ENCODE peak calls at places on chromosomes 2 and 18, in four cellular contexts. Z is ascending aorta, D is hepatocyte, U is epithelial cell of esophagus. V is an unnamed sample.

GRCh38 chr18:32442575-32442974 is 28.1 kb downstream of the GAREM1 start:
- DNase-seq in Z (no peak), U (no peak), D (no peak), V (no peak)

GRCh38 chr2:18073601-18074000 is 195.1 kb downstream of the KCNS3 start:
- DNase-seq in U (no peak), Z (no peak), D (no peak), V (no peak)

GRCh38 chr2:71843391-71843850 is 304.2 kb downstream of the CYP26B1 start:
- DNase-seq in Z (no peak), U (peak; percentile 51), D (peak; percentile 28), V (no peak)

GRCh38 chr2:177592397-177592796 is 199.8 kb downstream of the AGPS start:
- DNase-seq in Z (no peak), U (no peak), D (no peak), V (no peak)

GRCh38 chr2:17398770-17399169 is 119.5 kb downstream of the RAD51AP2 start:
- DNase-seq in D (no peak), U (no peak), Z (no peak), V (no peak)

GRCh38 chr2:72157871-72158771 is 10.5 kb upstream of the CYP26B1 start:
- DNase-seq in Z (no peak), D (no peak), U (no peak), V (no peak)

GRCh38 chr2:226140594-226140993 is 659.0 kb downstream of the IRS1 start:
- DNase-seq in D (no peak), Z (no peak), U (no peak), V (no peak)

GRCh38 chr2:204984421-204984925 is 439.2 kb downstream of the PARD3B start:
- DNase-seq in U (no peak), D (no peak), Z (no peak), V (no peak)

GRCh38 chr18:9466911-9467310 is 8.4 kb upstream of the RALBP1 start:
- DNase-seq in D (no peak), Z (no peak), U (no peak), V (no peak)

GRCh38 chr2:106866636-106867035 is 19.3 kb downstream of the ST6GAL2 start:
- DNase-seq in D (no peak), Z (no peak), U (no peak), V (no peak)

GRCh38 chr2:173106959-173107628 is 31.4 kb downstream of the MAP3K20 start:
- DNase-seq in D (no peak), Z (no peak), U (no peak), V (no peak)

GRCh38 chr2:38533180-38533579 is 69.5 kb downstream of the HNRNPLL start:
- DNase-seq in U (no peak), D (no peak), Z (peak; percentile 27), V (peak; percentile 89)

GRCh38 chr2:215684448-215685217 is 248.8 kb upstream of the FN1 start:
- DNase-seq in D (peak; percentile 37), Z (no peak), U (peak; percentile 39), V (no peak)

GRCh38 chr2:11743846-11744553 is 2.4 kb upstream of the LPIN1 start:
- DNase-seq in U (peak; percentile 100), D (peak; percentile 97), Z (peak; percentile 94), V (peak; percentile 60)

GRCh38 chr18:35159782-35160181 is 81.1 kb upstream of the ZNF397 start:
- DNase-seq in U (peak; percentile 30), Z (no peak), D (no peak), V (no peak)

GRCh38 chr2:137002911-137003310 is 237.6 kb downstream of the THSD7B start:
- DNase-seq in U (no peak), Z (no peak), D (no peak), V (no peak)

GRCh38 chr2:177314194-177314593 is 49.7 kb upstream of the NFE2L2 start:
- DNase-seq in D (no peak), Z (no peak), U (peak; percentile 79), V (no peak)

GRCh38 chr2:156430236-156430977 is 5.8 kb upstream of the GPD2 start:
- DNase-seq in U (no peak), D (no peak), Z (no peak), V (no peak)
- H3K4me3 ChIP-seq in U (no peak overlapping the region), D (no peak overlapping the region), Z (no peak overlapping the region), V (no peak overlapping the region)

DNA sequence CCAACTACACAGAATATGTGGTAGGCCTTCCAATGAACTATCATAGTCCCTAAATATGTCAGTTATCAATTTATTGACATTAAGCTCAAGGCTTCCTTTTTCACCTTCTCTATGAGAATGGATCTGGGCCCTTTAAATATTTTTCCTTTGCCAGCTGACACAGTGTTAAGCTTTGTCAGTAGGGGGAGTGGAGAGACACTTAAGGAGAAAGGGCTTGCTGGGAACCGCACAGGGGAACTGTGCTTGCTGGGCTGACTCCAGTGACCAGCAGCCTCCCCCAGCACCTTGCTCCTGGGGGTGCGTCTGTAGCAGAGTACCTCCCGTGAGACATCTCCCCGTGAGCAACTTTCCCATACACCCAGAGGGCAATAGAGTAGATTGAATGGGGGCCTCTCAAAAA is 6.5 kb upstream of the PTPN2 start:
- DNase-seq in U (no peak), Z (no peak), D (no peak), V (no peak)
- TF ChIP-seq CTCF in U (peak; percentile 4), Z (no peak), D (peak; percentile 12), V (peak; percentile 32)

GRCh38 chr2:235170016-235170415 is 218.2 kb downstream of the SH3BP4 start:
- DNase-seq in D (no peak), U (peak; percentile 62), Z (no peak), V (no peak)

GRCh38 chr2:235168174-235168979 is 216.6 kb downstream of the SH3BP4 start:
- DNase-seq in D (no peak), U (no peak), Z (no peak), V (no peak)

GRCh38 chr2:235171511-235172130 is 219.8 kb downstream of the SH3BP4 start:
- DNase-seq in D (peak; percentile 31), Z (no peak), U (peak; percentile 34), V (no peak)

GRCh38 chr2:235165631-235166030 is 213.8 kb downstream of the SH3BP4 start:
- DNase-seq in U (peak; percentile 10), D (no peak), Z (no peak), V (no peak)

GRCh38 chr2:235170536-235171510 is 219.0 kb downstream of the SH3BP4 start:
- DNase-seq in Z (no peak), U (peak; percentile 74), D (peak; percentile 58), V (no peak)
- H3K4me3 ChIP-seq in Z (no peak overlapping the region), U (no peak overlapping the region), D (no peak overlapping the region), V (no peak overlapping the region)

GRCh38 chr2:7392076-7392787 is 475.0 kb downstream of the RNF144A start:
- DNase-seq in U (no peak), Z (no peak), D (peak; percentile 11), V (no peak)

DNA sequence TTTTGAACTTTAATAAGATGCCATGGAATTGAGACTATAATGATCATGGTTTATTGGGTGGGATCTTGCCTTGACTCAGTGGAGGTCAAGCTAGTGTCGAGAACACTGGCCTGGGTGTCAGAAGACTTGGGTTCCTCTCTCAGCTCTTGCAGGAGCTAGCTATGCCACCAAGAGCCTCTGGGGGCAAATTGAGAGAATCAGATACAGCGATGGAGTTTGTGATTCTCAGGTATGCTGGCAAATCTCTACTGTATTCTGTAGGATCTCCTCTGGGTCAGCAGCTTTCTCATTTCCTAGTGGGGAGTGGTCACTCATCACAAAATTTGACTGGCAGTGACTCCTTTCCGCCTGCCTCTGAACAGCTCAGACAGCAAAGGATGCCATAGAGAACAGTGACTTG is 477.0 kb downstream of the RNF144A start:
- DNase-seq in U (no peak), Z (no peak), D (no peak), V (no peak)
- TF ChIP-seq CTCF in U (no peak), Z (no peak), D (no peak), V (peak; percentile 24)

DNA sequence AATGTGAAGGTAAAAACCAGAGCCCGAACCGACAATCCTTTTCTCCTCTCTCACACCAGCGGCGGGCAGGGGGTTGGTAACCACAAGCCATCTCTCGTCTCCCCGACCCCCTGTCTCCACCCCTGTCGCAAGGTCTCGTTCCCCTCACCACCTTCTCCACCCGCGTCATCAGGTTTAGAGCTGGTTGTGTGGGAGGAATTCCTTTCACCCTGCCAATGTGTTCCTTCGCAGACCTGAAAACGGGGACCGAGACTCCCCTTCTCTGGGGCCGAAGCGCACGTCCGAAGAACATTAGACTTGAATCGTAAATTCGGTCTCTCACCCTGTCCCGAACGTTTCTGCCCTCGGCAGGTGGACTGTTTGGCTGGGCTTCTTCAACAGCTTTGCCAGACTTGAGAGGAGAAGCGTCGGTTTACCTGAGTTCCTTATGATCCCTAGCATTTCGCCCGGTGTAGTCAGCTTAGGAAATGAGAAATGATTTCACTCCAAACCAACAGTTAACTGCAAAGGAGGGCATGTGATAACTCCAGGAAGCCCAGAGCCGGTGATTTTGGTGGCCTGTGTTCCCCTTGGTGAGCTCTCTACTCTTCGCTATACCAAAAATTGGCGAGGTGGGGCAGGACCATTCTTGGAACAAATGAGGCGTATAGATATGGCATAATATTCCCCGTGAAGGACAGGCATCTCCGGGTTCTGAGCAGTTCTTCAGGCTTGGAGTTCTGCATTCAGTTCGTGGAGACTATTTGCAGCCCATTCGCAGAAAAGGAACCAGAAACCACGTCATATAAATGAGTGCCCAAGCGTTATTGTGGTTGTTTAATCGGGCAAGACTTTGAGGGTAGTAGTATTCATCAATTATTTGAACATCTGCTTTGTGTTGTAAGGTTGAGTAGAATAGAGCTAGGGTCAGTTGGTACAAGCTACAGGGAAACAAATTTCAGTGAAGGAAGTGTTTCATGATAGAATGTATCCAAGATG is 679 bp downstream of the CFAP36 start:
- DNase-seq in D (peak; percentile 38), Z (no peak), U (peak; percentile 34), V (no peak)
- H3K4me3 ChIP-seq in D (peak overlapping the region; percentile 63), Z (peak overlapping the region; percentile 93), U (peak overlapping the region; percentile 84), V (peak overlapping the region; percentile 81)

GRCh38 chr2:201452856-201453643 is 1.5 kb downstream of the STRADB start:
- DNase-seq in D (no peak), Z (no peak), U (no peak), V (no peak)

GRCh38 chr2:201452058-201452736 is 657 bp downstream of the STRADB start:
- DNase-seq in D (peak; percentile 31), Z (no peak), U (peak; percentile 35), V (no peak)

GRCh38 chr2:201448701-201449100 is 2.6 kb downstream of the TRAK2 start:
- DNase-seq in Z (no peak), U (peak; percentile 76), D (no peak), V (no peak)

GRCh38 chr2:201450910-201451329 is 338 bp downstream of the TRAK2 start:
- DNase-seq in U (no peak), Z (no peak), D (no peak), V (no peak)

DNA sequence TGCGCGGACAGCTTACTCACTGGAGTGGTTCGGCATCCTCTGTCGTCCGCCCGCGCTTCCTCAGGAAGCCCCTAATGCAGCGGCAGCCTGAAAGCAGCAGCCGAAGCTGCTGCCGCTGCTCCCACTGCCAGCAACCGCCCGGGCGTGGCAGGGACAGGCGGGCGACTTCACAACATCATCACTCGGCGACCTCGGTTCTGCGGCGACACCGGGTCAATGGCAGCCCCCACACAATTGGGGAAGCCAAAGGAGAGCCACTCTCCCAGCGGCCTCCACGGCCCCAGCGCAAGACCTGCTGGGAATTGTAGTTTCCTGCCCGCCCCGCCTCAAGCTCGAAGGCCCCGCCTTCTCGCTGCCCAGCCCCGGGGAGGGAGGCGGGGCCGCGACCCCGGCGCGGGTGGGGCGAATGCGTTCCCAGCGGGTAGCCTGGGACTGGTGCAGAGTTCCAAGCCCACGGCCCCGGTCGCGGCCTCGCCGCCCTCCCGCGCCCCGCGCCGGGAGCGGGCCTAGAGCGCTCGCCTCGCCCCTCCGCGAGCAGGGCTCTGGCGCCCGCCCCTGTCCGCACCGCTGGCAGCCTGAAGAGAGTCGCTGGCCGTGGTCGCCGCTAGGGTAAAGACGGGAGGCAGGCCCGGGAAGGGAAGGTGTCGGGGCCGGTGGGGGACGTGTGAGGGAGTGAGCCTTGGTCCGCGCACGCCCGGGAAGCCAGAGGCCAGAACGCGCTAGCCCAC is at the start of the genes STRADB and TRAK2:
- DNase-seq in Z (peak; percentile 85), U (peak; percentile 93), D (peak; percentile 96), V (peak; percentile 89)
- TF ChIP-seq CTCF in Z (peak; percentile 31), U (peak; percentile 10), D (peak; percentile 30), V (no peak)

GRCh38 chr2:200377774-200378336 is 71.4 kb downstream of the SPATS2L start:
- DNase-seq in U (peak; percentile 34), D (peak; percentile 77), Z (no peak), V (no peak)
- H3K4me3 ChIP-seq in U (no peak overlapping the region), D (no peak overlapping the region), Z (peak overlapping the region; percentile 33), V (no peak overlapping the region)

GRCh38 chr2:3536682-3537632 is 17.6 kb upstream of the ADI1 start:
- DNase-seq in Z (no peak), D (peak; percentile 68), U (peak; percentile 25), V (no peak)
- TF ChIP-seq CTCF in Z (peak; percentile 46), D (peak; percentile 36), U (peak; percentile 39), V (peak; percentile 27)